ENCODE peak calls at places on chromosomes 12 and 14, in four cellular contexts. V is HepG2, A is H1, E is GM12878. M is an unnamed sample.
A peak's percentile ranks its signal among the peaks of the same experiment; 100 is the strongest.

GRCh38 chr12:4742421-4742970 is 22.3 kb downstream of the GALNT8 start:
- DNase-seq in V (no peak), A (no peak), E (no peak), M (no peak)

GRCh38 chr14:103520657-103521437 is 1.8 kb downstream of the CKB start:
- DNase-seq in V (no peak), A (peak; percentile 86), E (no peak), M (peak; percentile 71)

GRCh38 chr12:87280356-87280755 is 748.8 kb downstream of the C12orf50 start:
- DNase-seq in V (no peak), A (no peak), E (peak; percentile 21), M (no peak)

GRCh38 chr12:84814664-84815245 is 97.8 kb downstream of the SLC6A15 start:
- DNase-seq in V (no peak), A (no peak), E (no peak), M (no peak)

GRCh38 chr12:93086288-93086727 is 157.2 kb upstream of the EEA1 start:
- DNase-seq in V (no peak), A (no peak), E (no peak), M (no peak)

GRCh38 chr14:101398011-101398410 is 163.3 kb upstream of the DIO3 start:
- DNase-seq in V (no peak), A (no peak), E (no peak), M (no peak)

GRCh38 chr12:39441963-39442894 is 691 bp downstream of the KIF21A start:
- DNase-seq in V (peak; percentile 39), A (peak; percentile 66), E (no peak), M (peak; percentile 40)

GRCh38 chr12:67074072-67074471 is 195.1 kb upstream of the CAND1 start:
- DNase-seq in V (no peak), A (no peak), E (no peak), M (no peak)

GRCh38 chr12:107368586-107368985 is 275.2 kb upstream of the CRY1 start:
- DNase-seq in V (no peak), A (no peak), E (no peak), M (no peak)

DNA sequence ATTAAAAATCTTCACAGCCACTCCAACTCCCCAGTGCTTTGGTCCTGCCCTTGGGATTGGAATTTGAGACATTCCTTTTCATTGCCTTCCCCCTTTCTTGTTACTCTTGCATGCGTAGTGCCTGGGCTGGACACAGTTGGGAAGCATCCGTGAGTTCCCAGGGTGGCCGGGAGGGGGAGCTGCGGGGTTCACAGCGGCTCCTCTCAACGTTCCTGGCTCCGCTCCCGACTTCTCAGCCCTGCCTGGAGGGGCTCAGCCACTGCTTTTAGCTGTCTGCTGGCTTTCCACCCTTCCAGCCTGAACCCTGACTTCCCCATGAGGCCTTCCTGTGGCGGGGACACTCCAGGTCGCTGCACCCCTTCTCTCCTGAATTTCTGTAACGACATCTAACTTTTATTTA is 3.2 kb downstream of the TEX52 start:
- DNase-seq in V (peak; percentile 48), A (peak; percentile 98), E (no peak), M (peak; percentile 92)
- TF ChIP-seq SUZ12 in V (no peak), A (no peak), E (no peak), M (no peak)

GRCh38 chr12:76891609-76892008 is 12.8 kb upstream of the CSRP2 start:
- DNase-seq in V (no peak), A (no peak), E (no peak), M (no peak)

GRCh38 chr12:76895796-76896195 is 17.0 kb upstream of the CSRP2 start:
- DNase-seq in V (no peak), A (no peak), E (no peak), M (no peak)

GRCh38 chr12:76896274-76896673 is 17.5 kb upstream of the CSRP2 start:
- DNase-seq in V (no peak), A (no peak), E (no peak), M (no peak)

GRCh38 chr12:76888775-76889174 is 10.0 kb upstream of the CSRP2 start:
- DNase-seq in V (no peak), A (no peak), E (no peak), M (no peak)

DNA sequence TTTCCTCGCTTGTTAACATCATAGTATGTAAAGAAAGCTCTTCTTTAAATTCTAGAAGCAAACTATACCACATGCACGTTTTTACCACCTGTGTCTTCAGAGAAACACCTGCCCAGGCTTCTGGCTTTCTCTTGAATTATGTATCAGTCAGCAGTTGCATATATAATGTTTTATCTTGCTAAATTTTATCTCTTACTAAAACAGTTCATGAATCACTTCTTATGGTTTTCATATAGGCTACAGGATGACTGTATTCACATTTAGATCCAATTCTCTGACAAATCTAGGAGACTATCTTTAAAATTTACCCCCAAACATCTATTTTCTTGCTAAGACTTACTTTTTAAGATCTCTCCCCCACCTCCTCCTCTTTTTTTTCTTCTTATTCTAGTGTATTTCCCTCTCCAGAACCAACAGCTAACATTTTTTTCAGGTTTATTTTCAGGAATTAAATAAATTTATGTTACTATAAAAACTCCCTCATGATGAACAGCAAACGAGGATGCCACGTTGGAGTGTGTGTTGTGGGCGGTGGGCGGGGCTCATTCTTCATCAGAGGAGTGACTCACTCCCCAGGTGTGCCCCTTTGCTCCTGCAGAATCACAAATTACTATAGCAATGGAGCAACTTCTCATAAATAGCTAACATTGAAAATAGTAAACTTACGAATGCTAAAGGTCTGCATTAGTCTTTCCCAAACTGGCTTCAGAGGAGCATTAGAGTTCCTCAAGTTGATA is 11.8 kb upstream of the CSRP2 start:
- DNase-seq in V (no peak), A (no peak), E (no peak), M (no peak)
- TF ChIP-seq SP1 in V (no peak), A (no peak), E (no peak), M (no peak)

GRCh38 chr12:109432842-109433304 is 44.2 kb downstream of the KCTD10 start:
- DNase-seq in V (peak; percentile 69), A (peak; percentile 96), E (no peak), M (peak; percentile 71)

GRCh38 chr12:109432431-109432830 is 44.7 kb downstream of the KCTD10 start:
- DNase-seq in V (no peak), A (no peak), E (no peak), M (no peak)

GRCh38 chr12:109434556-109434955 is 42.5 kb downstream of the KCTD10 start:
- DNase-seq in V (no peak), A (no peak), E (no peak), M (no peak)

GRCh38 chr12:109435428-109436180 is 41.5 kb downstream of the KCTD10 start:
- DNase-seq in V (no peak), A (no peak), E (no peak), M (no peak)

GRCh38 chr12:109433618-109434017 is 43.5 kb downstream of the KCTD10 start:
- DNase-seq in V (no peak), A (peak; percentile 59), E (no peak), M (peak; percentile 66)
- TF ChIP-seq SUZ12 in V (no peak), A (no peak), E (no peak), M (no peak)

GRCh38 chr14:95705518-95705917 is 8.4 kb downstream of the TCL1A start:
- DNase-seq in V (no peak), A (no peak), E (no peak), M (no peak)

GRCh38 chr14:95700221-95700976 is 13.5 kb downstream of the TCL1A start:
- DNase-seq in V (no peak), A (no peak), E (no peak), M (no peak)

GRCh38 chr14:95701846-95702221 is 12.1 kb downstream of the TCL1A start:
- DNase-seq in V (no peak), A (no peak), E (no peak), M (no peak)

GRCh38 chr14:95703341-95703740 is 10.6 kb downstream of the TCL1A start:
- DNase-seq in V (no peak), A (no peak), E (no peak), M (no peak)

GRCh38 chr14:95703805-95704204 is 10.1 kb downstream of the TCL1A start:
- DNase-seq in V (no peak), A (no peak), E (no peak), M (no peak)
- TF ChIP-seq SP1 in V (no peak), A (no peak), E (no peak), M (no peak)

M was measured in HEK293T.